ENCODE peak calls at places on chromosomes 6 and 20, in five cellular contexts. One of them, this sample, is unnamed.

GRCh38 chr6:44923416-44923815 is 404.7 kb upstream of the RUNX2 start:
- DNase-seq in non-pigmented ciliary epithelial cell: no peak
- DNase-seq in natural killer cell: no peak
- DNase-seq in neuronal stem cell: no peak
- DNase-seq in AG09319: no peak
- DNase-seq in this sample: no peak

GRCh38 chr6:153031335-153031955 is 28.9 kb upstream of the MTRF1L start:
- DNase-seq in natural killer cell: no peak
- DNase-seq in neuronal stem cell: no peak
- DNase-seq in non-pigmented ciliary epithelial cell: no peak
- DNase-seq in AG09319: no peak
- DNase-seq in this sample: no peak

GRCh38 chr20:49846206-49846807 is 33.7 kb downstream of the SLC9A8 start:
- DNase-seq in neuronal stem cell: peak
- DNase-seq in AG09319: no peak
- DNase-seq in non-pigmented ciliary epithelial cell: no peak
- DNase-seq in natural killer cell: no peak
- DNase-seq in this sample: no peak

GRCh38 chr20:36490191-36490590 is 51.1 kb upstream of the MYL9 start:
- DNase-seq in neuronal stem cell: no peak
- DNase-seq in natural killer cell: no peak
- DNase-seq in AG09319: no peak
- DNase-seq in non-pigmented ciliary epithelial cell: no peak
- DNase-seq in this sample: no peak

GRCh38 chr6:41286544-41287346 is at the start of gene TREM1:
- DNase-seq in natural killer cell: no peak
- DNase-seq in AG09319: no peak
- DNase-seq in non-pigmented ciliary epithelial cell: no peak
- DNase-seq in neuronal stem cell: no peak
- DNase-seq in this sample: no peak

GRCh38 chr6:130625825-130626500 is 201.2 kb upstream of the SMLR1 start:
- DNase-seq in non-pigmented ciliary epithelial cell: no peak
- DNase-seq in natural killer cell: no peak
- DNase-seq in AG09319: no peak
- DNase-seq in neuronal stem cell: no peak
- DNase-seq in this sample: peak

GRCh38 chr6:166465671-166466087 is 82.9 kb upstream of the MPC1 start:
- DNase-seq in natural killer cell: no peak
- DNase-seq in AG09319: no peak
- DNase-seq in non-pigmented ciliary epithelial cell: no peak
- DNase-seq in neuronal stem cell: no peak
- DNase-seq in this sample: peak

GRCh38 chr6:90425161-90425641 is 128.6 kb upstream of the BACH2 start:
- DNase-seq in natural killer cell: peak
- DNase-seq in neuronal stem cell: no peak
- DNase-seq in AG09319: no peak
- DNase-seq in non-pigmented ciliary epithelial cell: no peak
- DNase-seq in this sample: no peak

GRCh38 chr6:163672710-163673109 is 258.2 kb downstream of the QKI start:
- DNase-seq in AG09319: no peak
- DNase-seq in neuronal stem cell: no peak
- DNase-seq in non-pigmented ciliary epithelial cell: no peak
- DNase-seq in natural killer cell: no peak
- DNase-seq in this sample: no peak

GRCh38 chr20:26276811-26277210 is 580.2 kb upstream of the ZNF337 start:
- DNase-seq in AG09319: no peak
- DNase-seq in natural killer cell: no peak
- DNase-seq in neuronal stem cell: no peak
- DNase-seq in non-pigmented ciliary epithelial cell: no peak
- DNase-seq in this sample: peak

GRCh38 chr6:90079555-90080490 is 185.6 kb downstream of the GJA10 start:
- DNase-seq in non-pigmented ciliary epithelial cell: no peak
- DNase-seq in AG09319: no peak
- DNase-seq in neuronal stem cell: no peak
- DNase-seq in natural killer cell: no peak
- DNase-seq in this sample: no peak

GRCh38 chr6:37648465-37649330 is 49.0 kb downstream of the MDGA1 start:
- DNase-seq in natural killer cell: peak
- DNase-seq in non-pigmented ciliary epithelial cell: no peak
- DNase-seq in AG09319: no peak
- DNase-seq in neuronal stem cell: peak
- DNase-seq in this sample: no peak

This sample was measured in BJ.